ENCODE peak calls at places on chromosomes 2 and 18, in nine cellular contexts. O is KG1, S is amygdala, C is body of pancreas, M is fibroblast of the conjunctiva, Z is anterior cingulate cortex, P is hepatocyte, Q is A673, G is K562. T is an unnamed sample.

GRCh38 chr2:705971-706511 is 28.8 kb upstream of the TMEM18 start:
- DNase-seq in M (no peak), O (no peak), Q (no peak), P (no peak), Z (no peak), G (no peak), S (no peak), C (no peak), T (no peak)

GRCh38 chr2:44330801-44331200 is 30.5 kb downstream of the PREPL start:
- DNase-seq in Q (no peak), P (no peak), C (no peak), Z (no peak), S (no peak), O (no peak), G (no peak), M (no peak), T (peak; percentile 27)

GRCh38 chr2:126042089-126042488 is 613.9 kb upstream of the GYPC start:
- DNase-seq in Q (no peak), P (no peak), C (no peak), Z (no peak), O (no peak), M (no peak), G (no peak), S (no peak), T (no peak)

GRCh38 chr2:58644992-58645391 is 403.9 kb upstream of the FANCL start:
- DNase-seq in Z (no peak), P (no peak), G (no peak), C (no peak), O (no peak), M (no peak), Q (no peak), S (no peak), T (no peak)

GRCh38 chr2:85939136-85939535 is 50.3 kb upstream of the ST3GAL5 start:
- DNase-seq in S (no peak), P (no peak), C (no peak), O (no peak), M (no peak), Q (no peak), Z (no peak), G (no peak), T (no peak)

GRCh38 chr2:237485304-237485703 is 1.7 kb upstream of the MLPH start:
- DNase-seq in S (no peak), Z (no peak), O (no peak), G (no peak), C (no peak), P (no peak), Q (no peak), M (no peak), T (no peak)

GRCh38 chr2:10006248-10007147 is 36.9 kb upstream of the KLF11 start:
- DNase-seq in C (peak; percentile 90), M (no peak), S (no peak), O (no peak), G (no peak), P (no peak), Q (no peak), Z (no peak), T (no peak)

GRCh38 chr18:54119524-54120019 is 104.9 kb downstream of the MBD2 start:
- DNase-seq in C (peak; percentile 47), S (no peak), Z (no peak), P (peak; percentile 76), O (peak; percentile 18), M (peak; percentile 71), Q (peak; percentile 71), G (peak; percentile 44), T (peak; percentile 68)

GRCh38 chr2:202815548-202816420 is 55.8 kb downstream of the ICA1L start:
- DNase-seq in Z (no peak), M (no peak), S (no peak), P (no peak), Q (no peak), O (no peak), C (peak; percentile 13), G (no peak), T (no peak)

GRCh38 chr18:25467226-25468065 is 115.5 kb upstream of the ZNF521 start:
- DNase-seq in M (no peak), Q (peak; percentile 2), S (no peak), O (no peak), G (no peak), P (no peak), C (no peak), Z (no peak), T (peak; percentile 35)

GRCh38 chr18:48514786-48515185 is 24.0 kb upstream of the CTIF start:
- DNase-seq in Q (peak; percentile 18), Z (peak; percentile 68), P (no peak), M (no peak), C (no peak), G (no peak), S (peak; percentile 80), O (no peak), T (no peak)